ENCODE peak calls at places on chromosomes 4 and X, in six cellular contexts. One of them, this sample, is unnamed.

GRCh38 chr4:149793459-149793858 is 22.2 kb downstream of the IQCM start:
- DNase-seq in HL-60: no peak
- DNase-seq in CD4-positive, CD25-positive, alpha-beta regulatory T cell: no peak
- DNase-seq in endodermal cell: no peak
- DNase-seq in cardiac fibroblast: no peak
- DNase-seq in left ventricle myocardium inferior: no peak
- DNase-seq in this sample: no peak

GRCh38 chr4:11813951-11814446 is 385.3 kb upstream of the HS3ST1 start:
- DNase-seq in HL-60: no peak
- DNase-seq in CD4-positive, CD25-positive, alpha-beta regulatory T cell: no peak
- DNase-seq in endodermal cell: no peak
- DNase-seq in cardiac fibroblast: no peak
- DNase-seq in left ventricle myocardium inferior: no peak
- DNase-seq in this sample: no peak

GRCh38 chrX:2609431-2610238 is 81.5 kb upstream of the CD99 start:
- DNase-seq in HL-60: no peak
- DNase-seq in cardiac fibroblast: no peak
- DNase-seq in left ventricle myocardium inferior: no peak
- DNase-seq in CD4-positive, CD25-positive, alpha-beta regulatory T cell: no peak
- DNase-seq in endodermal cell: peak
- DNase-seq in this sample: no peak

GRCh38 chr4:81454953-81455352 is 16.8 kb downstream of the RASGEF1B start:
- DNase-seq in CD4-positive, CD25-positive, alpha-beta regulatory T cell: no peak
- DNase-seq in left ventricle myocardium inferior: no peak
- DNase-seq in endodermal cell: no peak
- DNase-seq in cardiac fibroblast: no peak
- DNase-seq in HL-60: no peak
- DNase-seq in this sample: no peak

GRCh38 chrX:77003956-77004355 is 443.2 kb upstream of the FGF16 start:
- DNase-seq in left ventricle myocardium inferior: no peak
- DNase-seq in CD4-positive, CD25-positive, alpha-beta regulatory T cell: peak
- DNase-seq in endodermal cell: no peak
- DNase-seq in HL-60: no peak
- DNase-seq in cardiac fibroblast: no peak
- DNase-seq in this sample: no peak

GRCh38 chr4:114488301-114488982 is 110.2 kb upstream of the UGT8 start:
- DNase-seq in HL-60: no peak
- DNase-seq in CD4-positive, CD25-positive, alpha-beta regulatory T cell: no peak
- DNase-seq in endodermal cell: no peak
- DNase-seq in left ventricle myocardium inferior: no peak
- DNase-seq in cardiac fibroblast: no peak
- DNase-seq in this sample: no peak

GRCh38 chr4:10421344-10422055 is 35.7 kb downstream of the ZNF518B start:
- DNase-seq in endodermal cell: no peak
- DNase-seq in CD4-positive, CD25-positive, alpha-beta regulatory T cell: peak
- DNase-seq in left ventricle myocardium inferior: no peak
- DNase-seq in HL-60: no peak
- DNase-seq in cardiac fibroblast: no peak
- DNase-seq in this sample: no peak

GRCh38 chr4:107243141-107243779 is 207.1 kb upstream of the DKK2 start:
- DNase-seq in HL-60: no peak
- DNase-seq in endodermal cell: no peak
- DNase-seq in cardiac fibroblast: peak
- DNase-seq in CD4-positive, CD25-positive, alpha-beta regulatory T cell: no peak
- DNase-seq in left ventricle myocardium inferior: no peak
- DNase-seq in this sample: no peak

GRCh38 chr4:185921583-185922555 is 109.9 kb upstream of the SORBS2 start:
- DNase-seq in endodermal cell: no peak
- DNase-seq in HL-60: no peak
- DNase-seq in left ventricle myocardium inferior: no peak
- DNase-seq in cardiac fibroblast: no peak
- DNase-seq in CD4-positive, CD25-positive, alpha-beta regulatory T cell: no peak
- DNase-seq in this sample: no peak

GRCh38 chrX:68945603-68946228 is 116.9 kb downstream of the EFNB1 start:
- DNase-seq in cardiac fibroblast: peak
- DNase-seq in HL-60: no peak
- DNase-seq in endodermal cell: peak
- DNase-seq in left ventricle myocardium inferior: no peak
- DNase-seq in CD4-positive, CD25-positive, alpha-beta regulatory T cell: no peak
- DNase-seq in this sample: no peak

GRCh38 chr4:182756161-182756690 is 161.0 kb downstream of the DCTD start:
- DNase-seq in cardiac fibroblast: no peak
- DNase-seq in endodermal cell: no peak
- DNase-seq in CD4-positive, CD25-positive, alpha-beta regulatory T cell: no peak
- DNase-seq in left ventricle myocardium inferior: no peak
- DNase-seq in HL-60: no peak
- DNase-seq in this sample: no peak

GRCh38 chr4:187940299-187940698 is 55.3 kb upstream of the ZFP42 start:
- DNase-seq in cardiac fibroblast: no peak
- DNase-seq in left ventricle myocardium inferior: no peak
- DNase-seq in endodermal cell: no peak
- DNase-seq in HL-60: no peak
- DNase-seq in CD4-positive, CD25-positive, alpha-beta regulatory T cell: no peak
- DNase-seq in this sample: no peak

GRCh38 chrX:86215260-86215659 is 67.0 kb downstream of the DACH2 start:
- DNase-seq in left ventricle myocardium inferior: no peak
- DNase-seq in CD4-positive, CD25-positive, alpha-beta regulatory T cell: no peak
- DNase-seq in endodermal cell: no peak
- DNase-seq in HL-60: no peak
- DNase-seq in cardiac fibroblast: no peak
- DNase-seq in this sample: no peak

GRCh38 chr4:145868637-145869409 is 69.8 kb downstream of the ZNF827 start:
- DNase-seq in HL-60: no peak
- DNase-seq in endodermal cell: no peak
- DNase-seq in left ventricle myocardium inferior: no peak
- DNase-seq in CD4-positive, CD25-positive, alpha-beta regulatory T cell: peak
- DNase-seq in cardiac fibroblast: no peak
- DNase-seq in this sample: no peak

GRCh38 chrX:24149346-24150050 is at the start of gene ZFX:
- DNase-seq in endodermal cell: peak
- DNase-seq in left ventricle myocardium inferior: peak
- DNase-seq in cardiac fibroblast: peak
- DNase-seq in HL-60: no peak
- DNase-seq in CD4-positive, CD25-positive, alpha-beta regulatory T cell: peak
- DNase-seq in this sample: peak

GRCh38 chr4:141686929-141687328 is 50.5 kb downstream of the IL15 start:
- DNase-seq in left ventricle myocardium inferior: no peak
- DNase-seq in CD4-positive, CD25-positive, alpha-beta regulatory T cell: no peak
- DNase-seq in endodermal cell: no peak
- DNase-seq in cardiac fibroblast: peak
- DNase-seq in HL-60: no peak
- DNase-seq in this sample: no peak

GRCh38 chr4:8647094-8647570 is 54.6 kb downstream of the CPZ start:
- DNase-seq in left ventricle myocardium inferior: no peak
- DNase-seq in CD4-positive, CD25-positive, alpha-beta regulatory T cell: no peak
- DNase-seq in endodermal cell: no peak
- DNase-seq in cardiac fibroblast: no peak
- DNase-seq in HL-60: no peak
- DNase-seq in this sample: no peak

GRCh38 chrX:148661035-148661434 is 160.6 kb downstream of the AFF2 start:
- DNase-seq in left ventricle myocardium inferior: no peak
- DNase-seq in HL-60: no peak
- DNase-seq in CD4-positive, CD25-positive, alpha-beta regulatory T cell: no peak
- DNase-seq in cardiac fibroblast: no peak
- DNase-seq in endodermal cell: no peak
- DNase-seq in this sample: no peak

GRCh38 chr4:155426953-155427352 is 50.2 kb upstream of the MAP9 start:
- DNase-seq in left ventricle myocardium inferior: no peak
- DNase-seq in CD4-positive, CD25-positive, alpha-beta regulatory T cell: no peak
- DNase-seq in endodermal cell: peak
- DNase-seq in cardiac fibroblast: no peak
- DNase-seq in HL-60: no peak
- DNase-seq in this sample: no peak

GRCh38 chr4:85808864-85809263 is 333.9 kb downstream of the ARHGAP24 start:
- DNase-seq in HL-60: no peak
- DNase-seq in CD4-positive, CD25-positive, alpha-beta regulatory T cell: no peak
- DNase-seq in endodermal cell: no peak
- DNase-seq in cardiac fibroblast: no peak
- DNase-seq in left ventricle myocardium inferior: no peak
- DNase-seq in this sample: no peak

GRCh38 chrX:6074532-6074931 is 154.1 kb downstream of the NLGN4X start:
- DNase-seq in HL-60: no peak
- DNase-seq in cardiac fibroblast: no peak
- DNase-seq in CD4-positive, CD25-positive, alpha-beta regulatory T cell: no peak
- DNase-seq in endodermal cell: no peak
- DNase-seq in left ventricle myocardium inferior: no peak
- DNase-seq in this sample: no peak

GRCh38 chr4:88107406-88108107 is 50.9 kb downstream of the ABCG2 start:
- DNase-seq in cardiac fibroblast: peak
- DNase-seq in left ventricle myocardium inferior: no peak
- DNase-seq in endodermal cell: no peak
- DNase-seq in CD4-positive, CD25-positive, alpha-beta regulatory T cell: no peak
- DNase-seq in HL-60: no peak
- DNase-seq in this sample: no peak

GRCh38 chrX:105610401-105610800 is 211.9 kb upstream of the NRK start:
- DNase-seq in left ventricle myocardium inferior: no peak
- DNase-seq in CD4-positive, CD25-positive, alpha-beta regulatory T cell: no peak
- DNase-seq in endodermal cell: no peak
- DNase-seq in cardiac fibroblast: no peak
- DNase-seq in HL-60: no peak
- DNase-seq in this sample: no peak

GRCh38 chr4:112327950-112328349 is 30.8 kb downstream of the ALPK1 start:
- DNase-seq in left ventricle myocardium inferior: no peak
- DNase-seq in HL-60: peak
- DNase-seq in cardiac fibroblast: peak
- DNase-seq in endodermal cell: peak
- DNase-seq in CD4-positive, CD25-positive, alpha-beta regulatory T cell: peak
- DNase-seq in this sample: no peak

GRCh38 chr4:81875962-81876650 is 404.4 kb upstream of the RASGEF1B start:
- DNase-seq in HL-60: no peak
- DNase-seq in endodermal cell: no peak
- DNase-seq in cardiac fibroblast: no peak
- DNase-seq in CD4-positive, CD25-positive, alpha-beta regulatory T cell: no peak
- DNase-seq in left ventricle myocardium inferior: no peak
- DNase-seq in this sample: no peak

GRCh38 chr4:45971108-45971507 is 152.7 kb downstream of the GABRG1 start:
- DNase-seq in CD4-positive, CD25-positive, alpha-beta regulatory T cell: no peak
- DNase-seq in cardiac fibroblast: no peak
- DNase-seq in HL-60: no peak
- DNase-seq in left ventricle myocardium inferior: no peak
- DNase-seq in endodermal cell: no peak
- DNase-seq in this sample: no peak

GRCh38 chrX:53580742-53581504 is 105.6 kb downstream of the HUWE1 start:
- DNase-seq in HL-60: no peak
- DNase-seq in left ventricle myocardium inferior: peak
- DNase-seq in CD4-positive, CD25-positive, alpha-beta regulatory T cell: no peak
- DNase-seq in cardiac fibroblast: no peak
- DNase-seq in endodermal cell: no peak
- DNase-seq in this sample: no peak

GRCh38 chr4:13325744-13326143 is 158.4 kb downstream of the RAB28 start:
- DNase-seq in cardiac fibroblast: no peak
- DNase-seq in left ventricle myocardium inferior: no peak
- DNase-seq in HL-60: no peak
- DNase-seq in CD4-positive, CD25-positive, alpha-beta regulatory T cell: no peak
- DNase-seq in endodermal cell: no peak
- DNase-seq in this sample: no peak

GRCh38 chrX:110985470-110985869 is 110.5 kb upstream of the PAK3 start:
- DNase-seq in HL-60: no peak
- DNase-seq in cardiac fibroblast: no peak
- DNase-seq in CD4-positive, CD25-positive, alpha-beta regulatory T cell: no peak
- DNase-seq in left ventricle myocardium inferior: no peak
- DNase-seq in endodermal cell: no peak
- DNase-seq in this sample: no peak

GRCh38 chr4:72383439-72383838 is 185.6 kb downstream of the ADAMTS3 start:
- DNase-seq in HL-60: no peak
- DNase-seq in CD4-positive, CD25-positive, alpha-beta regulatory T cell: no peak
- DNase-seq in endodermal cell: no peak
- DNase-seq in cardiac fibroblast: peak
- DNase-seq in left ventricle myocardium inferior: no peak
- DNase-seq in this sample: no peak

DNA sequence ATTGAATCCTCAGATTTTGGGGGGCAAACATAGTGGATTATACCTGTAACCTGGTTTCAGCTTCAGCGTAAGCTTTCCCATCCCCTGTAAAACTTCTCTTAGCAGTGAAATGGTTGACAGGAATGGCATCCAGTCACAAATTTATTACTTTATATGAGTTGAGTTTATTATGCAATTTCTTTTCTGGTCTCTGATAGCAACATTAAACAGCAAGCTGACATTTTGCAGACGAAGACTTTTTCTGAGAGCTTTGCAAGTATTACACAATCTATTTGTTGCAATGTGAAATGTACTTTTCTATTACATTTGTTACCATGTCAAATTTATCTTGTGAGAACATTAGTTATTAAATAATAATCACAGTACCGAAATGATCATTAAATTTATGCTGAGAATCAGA is 60.6 kb downstream of the GSPT2 start:
- DNase-seq in CD4-positive, CD25-positive, alpha-beta regulatory T cell: no peak
- DNase-seq in HL-60: no peak
- DNase-seq in left ventricle myocardium inferior: no peak
- DNase-seq in cardiac fibroblast: peak
- DNase-seq in endodermal cell: no peak
- DNase-seq in this sample: no peak
- H3K4me3 ChIP-seq in CD4-positive, CD25-positive, alpha-beta regulatory T cell: peak
- H3K4me3 ChIP-seq in HL-60: peak
- H3K4me3 ChIP-seq in left ventricle myocardium inferior: peak
- H3K4me3 ChIP-seq in cardiac fibroblast: peak
- H3K4me3 ChIP-seq in endodermal cell: peak
- H3K4me3 ChIP-seq in this sample: peak

GRCh38 chr4:165873298-165874071 is 448 bp downstream of the TLL1 start:
- DNase-seq in left ventricle myocardium inferior: peak
- DNase-seq in cardiac fibroblast: peak
- DNase-seq in CD4-positive, CD25-positive, alpha-beta regulatory T cell: no peak
- DNase-seq in HL-60: no peak
- DNase-seq in endodermal cell: peak
- DNase-seq in this sample: no peak
- H3K4me3 ChIP-seq in left ventricle myocardium inferior: peak
- H3K4me3 ChIP-seq in cardiac fibroblast: peak
- H3K4me3 ChIP-seq in CD4-positive, CD25-positive, alpha-beta regulatory T cell: no peak
- H3K4me3 ChIP-seq in HL-60: no peak
- H3K4me3 ChIP-seq in endodermal cell: peak
- H3K4me3 ChIP-seq in this sample: no peak

GRCh38 chrX:619451-619811 is 11.2 kb upstream of the SHOX start:
- DNase-seq in CD4-positive, CD25-positive, alpha-beta regulatory T cell: no peak
- DNase-seq in left ventricle myocardium inferior: no peak
- DNase-seq in endodermal cell: no peak
- DNase-seq in HL-60: no peak
- DNase-seq in cardiac fibroblast: no peak
- DNase-seq in this sample: no peak
- H3K4me3 ChIP-seq in CD4-positive, CD25-positive, alpha-beta regulatory T cell: no peak
- H3K4me3 ChIP-seq in left ventricle myocardium inferior: no peak
- H3K4me3 ChIP-seq in endodermal cell: no peak
- H3K4me3 ChIP-seq in HL-60: no peak
- H3K4me3 ChIP-seq in cardiac fibroblast: no peak
- H3K4me3 ChIP-seq in this sample: no peak

DNA sequence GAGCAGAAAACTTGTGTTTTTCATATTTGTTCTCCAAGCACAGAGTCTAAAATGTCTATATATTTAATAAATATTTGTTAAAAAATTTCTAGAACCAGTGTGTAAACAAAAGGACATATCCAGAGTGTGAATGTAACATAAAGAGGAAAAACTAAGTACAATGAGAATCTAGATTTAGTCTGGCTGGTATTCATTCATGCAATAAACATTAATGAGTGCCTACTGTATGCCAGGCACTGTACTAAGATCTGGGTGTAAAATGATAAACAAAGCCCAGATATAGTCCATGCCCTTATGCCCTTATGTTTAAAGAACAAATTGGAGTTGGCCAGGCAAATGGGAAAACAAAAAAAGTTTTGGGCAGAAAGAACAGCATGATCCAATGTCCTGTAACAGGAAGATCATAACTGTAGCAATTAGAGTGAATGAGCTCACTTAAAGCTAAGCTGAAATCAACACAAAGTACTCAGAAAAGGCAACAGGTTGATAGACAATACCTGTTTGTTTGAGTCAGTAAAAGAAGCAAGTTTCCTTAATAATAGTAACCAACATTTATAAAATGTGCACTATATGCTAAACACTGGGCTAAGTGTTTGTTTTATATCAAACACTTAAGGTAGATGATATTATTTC is 1.3 kb upstream of the TMLHE start:
- DNase-seq in left ventricle myocardium inferior: no peak
- DNase-seq in endodermal cell: no peak
- DNase-seq in CD4-positive, CD25-positive, alpha-beta regulatory T cell: no peak
- DNase-seq in cardiac fibroblast: no peak
- DNase-seq in HL-60: no peak
- DNase-seq in this sample: no peak
- H3K4me3 ChIP-seq in left ventricle myocardium inferior: no peak
- H3K4me3 ChIP-seq in endodermal cell: no peak
- H3K4me3 ChIP-seq in CD4-positive, CD25-positive, alpha-beta regulatory T cell: no peak
- H3K4me3 ChIP-seq in cardiac fibroblast: no peak
- H3K4me3 ChIP-seq in HL-60: no peak
- H3K4me3 ChIP-seq in this sample: no peak